ENCODE peak calls at places on chromosome 17, in eight cellular contexts. One of them, this sample, is unnamed.

GRCh38 chr17:49976828-49977202 is 7.8 kb downstream of the DLX4 start:
- DNase-seq in cardiac muscle cell: no peak
- DNase-seq in GM04503: no peak
- DNase-seq in D341Med: no peak
- DNase-seq in upper lobe of left lung: no peak
- DNase-seq in H7: no peak
- DNase-seq in KG1: no peak
- DNase-seq in anterior cingulate cortex: no peak
- DNase-seq in this sample: no peak

GRCh38 chr17:61422116-61422799 is 22.6 kb downstream of the TBX2 start:
- DNase-seq in cardiac muscle cell: no peak
- DNase-seq in D341Med: no peak
- DNase-seq in H7: no peak
- DNase-seq in KG1: no peak
- DNase-seq in GM04503: no peak
- DNase-seq in anterior cingulate cortex: no peak
- DNase-seq in upper lobe of left lung: no peak
- DNase-seq in this sample: no peak

GRCh38 chr17:21017256-21017655 is 25.6 kb downstream of the USP22 start:
- DNase-seq in cardiac muscle cell: no peak
- DNase-seq in GM04503: no peak
- DNase-seq in D341Med: no peak
- DNase-seq in KG1: no peak
- DNase-seq in upper lobe of left lung: no peak
- DNase-seq in anterior cingulate cortex: no peak
- DNase-seq in H7: peak; percentile 26
- DNase-seq in this sample: no peak

GRCh38 chr17:80948091-80948960 is 43.3 kb upstream of the CHMP6 start:
- DNase-seq in H7: no peak
- DNase-seq in D341Med: no peak
- DNase-seq in GM04503: no peak
- DNase-seq in anterior cingulate cortex: no peak
- DNase-seq in cardiac muscle cell: no peak
- DNase-seq in KG1: no peak
- DNase-seq in upper lobe of left lung: no peak
- DNase-seq in this sample: no peak

GRCh38 chr17:28698253-28698941 is 13.3 kb downstream of the PROCA1 start:
- DNase-seq in D341Med: peak; percentile 36
- DNase-seq in anterior cingulate cortex: no peak
- DNase-seq in KG1: no peak
- DNase-seq in GM04503: no peak
- DNase-seq in cardiac muscle cell: no peak
- DNase-seq in H7: no peak
- DNase-seq in upper lobe of left lung: no peak
- DNase-seq in this sample: no peak

GRCh38 chr17:45234641-45235040 is 13.0 kb downstream of the FMNL1 start:
- DNase-seq in upper lobe of left lung: no peak
- DNase-seq in anterior cingulate cortex: no peak
- DNase-seq in cardiac muscle cell: no peak
- DNase-seq in KG1: no peak
- DNase-seq in H7: peak; percentile 94
- DNase-seq in D341Med: peak; percentile 82
- DNase-seq in GM04503: no peak
- DNase-seq in this sample: no peak

GRCh38 chr17:42163113-42163512 is 8.3 kb upstream of the RAB5C start:
- DNase-seq in D341Med: peak; percentile 71
- DNase-seq in upper lobe of left lung: no peak
- DNase-seq in anterior cingulate cortex: no peak
- DNase-seq in H7: peak; percentile 92
- DNase-seq in cardiac muscle cell: no peak
- DNase-seq in GM04503: no peak
- DNase-seq in KG1: peak; percentile 4
- DNase-seq in this sample: no peak

GRCh38 chr17:62740066-62740465 is 68.0 kb downstream of the MARCHF10 start:
- DNase-seq in anterior cingulate cortex: no peak
- DNase-seq in cardiac muscle cell: no peak
- DNase-seq in D341Med: no peak
- DNase-seq in GM04503: peak; percentile 61
- DNase-seq in upper lobe of left lung: no peak
- DNase-seq in KG1: no peak
- DNase-seq in H7: peak; percentile 45
- DNase-seq in this sample: no peak

GRCh38 chr17:40364906-40365305 is 369 bp upstream of the GJD3 start:
- DNase-seq in GM04503: no peak
- DNase-seq in D341Med: no peak
- DNase-seq in anterior cingulate cortex: no peak
- DNase-seq in H7: no peak
- DNase-seq in cardiac muscle cell: no peak
- DNase-seq in upper lobe of left lung: no peak
- DNase-seq in KG1: no peak
- DNase-seq in this sample: no peak